ENCODE peak calls at places on chromosomes 16 and 17, in eight cellular contexts. S is trophoblast cell, I is gastrocnemius medialis, R is upper lobe of right lung, Q is transverse colon, J is mesenchymal stem cell, U is A549, M is adrenal gland. K is an unnamed sample. For H3K4me1, the result is how much of the 10 kb centered on the place peaks cover.

GRCh38 chr17:21301593-21302550 is 17.4 kb downstream of the MAP2K3 start:
- DNase-seq in S (no peak), I (no peak), R (peak), Q (no peak), J (no peak), U (no peak), M (no peak), K (no peak)

GRCh38 chr16:68400083-68400923 is 48.0 kb downstream of the SMPD3 start:
- DNase-seq in S (no peak), I (no peak), R (no peak), Q (no peak), J (no peak), U (no peak), M (no peak), K (no peak)

GRCh38 chr16:2156025-2156848 is 655 bp downstream of the TRAF7 start:
- DNase-seq in S (no peak), I (no peak), R (no peak), Q (no peak), J (peak), U (no peak), M (no peak), K (no peak)

GRCh38 chr17:57599271-57600045 is 145.6 kb downstream of the CCDC182 start:
- DNase-seq in S (no peak), I (no peak), R (peak), Q (no peak), J (no peak), U (no peak), M (no peak), K (no peak)

GRCh38 chr16:15585956-15586355 is 57.0 kb downstream of the MARF1 start:
- DNase-seq in S (no peak), I (no peak), R (no peak), Q (no peak), J (no peak), U (no peak), M (no peak), K (no peak)

GRCh38 chr16:30956601-30957455 is 726 bp upstream of the SETD1A start:
- DNase-seq in S (peak), I (peak), R (peak), Q (peak), J (peak), U (peak), M (peak), K (no peak)

GRCh38 chr16:2775317-2775716 is 1.8 kb downstream of the ELOB start:
- DNase-seq in S (no peak), I (no peak), R (peak), Q (no peak), J (no peak), U (no peak), M (no peak), K (no peak)

GRCh38 chr17:15112881-15113617 is 152.1 kb downstream of the PMP22 start:
- DNase-seq in S (no peak), I (no peak), R (no peak), Q (no peak), J (no peak), U (no peak), M (no peak), K (no peak)

GRCh38 chr17:73552300-73553088 is 91.8 kb downstream of the SDK2 start:
- DNase-seq in S (no peak), I (no peak), R (no peak), Q (no peak), J (no peak), U (no peak), M (no peak), K (no peak)

GRCh38 chr16:51151951-51152663 is 1.0 kb upstream of the SALL1 start:
- DNase-seq in S (no peak), I (no peak), R (no peak), Q (peak), J (peak), U (no peak), M (no peak), K (peak)

GRCh38 chr17:76540381-76541300 is 797 bp downstream of the PRCD start:
- DNase-seq in S (peak), I (peak), R (peak), Q (peak), J (peak), U (peak), M (peak), K (peak)

GRCh38 chr17:21286066-21286770 is 1.7 kb downstream of the MAP2K3 start:
- DNase-seq in S (peak), I (peak), R (peak), Q (peak), J (peak), U (peak), M (peak), K (peak)

GRCh38 chr17:1298616-1299015 is 19.2 kb downstream of the TRARG1 start:
- DNase-seq in S (no peak), I (no peak), R (peak), Q (no peak), J (peak), U (no peak), M (no peak), K (no peak)

GRCh38 chr16:8370374-8371015 is 219.8 kb downstream of the TMEM114 start:
- DNase-seq in S (peak), I (no peak), R (no peak), Q (peak), J (no peak), U (no peak), M (peak), K (peak)

GRCh38 chr17:76371656-76372628 is 12.5 kb upstream of the SPHK1 start:
- DNase-seq in S (peak), I (no peak), R (no peak), Q (no peak), J (peak), U (no peak), M (no peak), K (peak)

GRCh38 chr17:30235386-30236296 is at the start of gene SLC6A4:
- DNase-seq in S (peak), I (no peak), R (no peak), Q (no peak), J (peak), U (peak), M (no peak), K (no peak)

DNA sequence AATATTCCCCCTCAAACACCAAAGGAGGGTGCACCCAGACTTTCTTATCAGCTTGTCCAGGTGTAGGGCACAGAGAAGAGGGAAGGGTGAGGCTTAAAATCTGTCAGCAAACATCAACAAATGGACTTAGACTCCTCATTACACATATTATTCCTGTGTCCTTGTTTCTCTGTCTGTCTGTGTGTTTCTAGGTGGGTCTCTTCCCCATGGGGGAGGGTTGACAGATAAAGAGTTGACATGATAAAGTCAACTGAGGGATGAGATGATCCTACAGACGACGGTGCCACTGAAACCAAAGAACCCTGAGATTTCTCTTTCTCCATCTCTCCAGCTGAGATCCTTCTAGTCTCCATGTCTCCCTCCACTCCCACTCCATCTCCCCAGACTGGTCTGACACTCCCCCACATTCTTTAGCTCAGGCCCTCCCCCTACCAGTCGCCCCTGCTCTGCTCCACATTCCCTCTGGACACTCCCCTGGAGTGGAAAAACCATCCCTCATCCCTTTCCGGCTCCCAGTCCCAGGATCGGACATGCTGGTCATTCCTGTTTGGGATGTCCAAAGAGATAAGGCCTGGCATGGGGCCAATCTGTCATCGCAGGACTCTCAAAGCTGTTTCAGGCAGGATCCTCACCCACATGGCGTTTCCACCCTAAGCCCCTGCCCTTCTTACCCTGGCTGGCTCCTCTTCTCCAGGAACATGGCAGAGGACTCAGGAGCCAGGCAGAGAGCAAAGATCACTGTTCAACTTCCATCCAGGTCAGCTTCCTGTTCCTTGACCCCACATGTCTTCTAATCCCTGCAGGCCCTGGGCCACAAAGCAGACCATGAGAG is 2.9 kb upstream of the ITGA3 start:
- DNase-seq in S (peak), I (no peak), R (no peak), Q (no peak), J (peak), U (no peak), M (peak), K (peak)
- H3K4me1 ChIP-seq in S (under half), I (under half), R (under half), Q (under half), J (under half), U (half or more), M (under half), K (half or more)

DNA sequence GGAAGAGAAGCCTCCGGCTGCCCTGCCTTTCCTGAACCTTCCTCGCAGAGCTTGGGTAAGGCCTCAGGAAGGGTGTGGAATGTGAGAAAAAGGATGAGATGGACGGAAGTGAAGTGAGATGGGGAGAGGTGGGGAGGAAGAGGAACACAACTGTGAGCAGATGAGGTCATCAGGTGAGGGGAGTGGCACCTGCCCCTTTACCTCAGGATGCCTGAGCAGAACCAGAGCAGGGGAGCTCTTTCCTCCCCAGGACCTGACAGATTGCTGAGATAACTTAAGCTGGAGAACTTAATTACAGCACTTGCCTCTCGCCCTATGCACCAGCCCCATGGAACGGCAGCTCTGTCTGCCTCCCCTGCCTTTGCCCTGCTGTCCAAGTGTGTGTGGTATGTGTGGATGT is 29.8 kb downstream of the TMEM132E start:
- DNase-seq in S (no peak), I (no peak), R (no peak), Q (no peak), J (no peak), U (no peak), M (no peak), K (no peak)
- H3K4me1 ChIP-seq in S (under half), I (under half), R (under half), Q (under half), J (under half), U (under half), M (under half), K (under half)

GRCh38 chr16:11596572-11597226 is 10.0 kb upstream of the LITAF start:
- DNase-seq in S (peak), I (no peak), R (no peak), Q (no peak), J (no peak), U (no peak), M (no peak), K (no peak)
- H3K4me1 ChIP-seq in S (under half), I (under half), R (under half), Q (under half), J (under half), U (under half), M (under half), K (under half)

DNA sequence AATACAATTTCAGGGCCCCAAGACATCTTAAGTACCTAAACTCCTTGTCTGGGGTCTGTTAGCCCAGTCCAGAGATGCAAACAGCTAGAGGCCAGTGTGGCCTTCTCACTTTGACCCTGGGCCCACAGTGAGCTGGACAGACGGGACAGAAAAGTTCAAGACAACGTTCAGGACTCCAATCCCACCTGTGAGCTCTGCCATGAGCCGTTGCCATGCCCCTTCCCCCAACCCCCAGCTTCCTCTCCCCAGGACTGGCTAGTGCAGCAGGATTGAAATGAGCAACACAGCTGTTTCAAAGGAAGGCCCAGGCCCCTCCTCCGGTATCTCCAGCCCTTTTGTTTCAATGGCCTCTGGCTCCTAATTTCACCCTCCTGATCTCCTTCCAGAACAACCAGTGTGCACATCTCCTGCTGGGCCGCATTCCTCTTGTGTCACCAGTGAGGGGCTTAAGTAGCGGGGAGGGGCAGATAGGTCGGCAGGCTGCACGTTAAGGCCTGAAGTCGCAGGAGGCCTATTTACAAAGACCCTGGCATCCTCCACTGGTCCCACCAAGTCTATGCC is 11.3 kb downstream of the AXIN2 start:
- DNase-seq in S (no peak), I (no peak), R (no peak), Q (no peak), J (no peak), U (no peak), M (no peak), K (no peak)
- H3K4me1 ChIP-seq in S (under half), I (under half), R (half or more), Q (under half), J (under half), U (under half), M (half or more), K (under half)

GRCh38 chr16:85090873-85091521 is 21.3 kb downstream of the CIBAR2 start:
- DNase-seq in S (no peak), I (no peak), R (no peak), Q (peak), J (peak), U (no peak), M (peak), K (no peak)
- H3K4me1 ChIP-seq in S (under half), I (under half), R (under half), Q (under half), J (under half), U (under half), M (under half), K (under half)

DNA sequence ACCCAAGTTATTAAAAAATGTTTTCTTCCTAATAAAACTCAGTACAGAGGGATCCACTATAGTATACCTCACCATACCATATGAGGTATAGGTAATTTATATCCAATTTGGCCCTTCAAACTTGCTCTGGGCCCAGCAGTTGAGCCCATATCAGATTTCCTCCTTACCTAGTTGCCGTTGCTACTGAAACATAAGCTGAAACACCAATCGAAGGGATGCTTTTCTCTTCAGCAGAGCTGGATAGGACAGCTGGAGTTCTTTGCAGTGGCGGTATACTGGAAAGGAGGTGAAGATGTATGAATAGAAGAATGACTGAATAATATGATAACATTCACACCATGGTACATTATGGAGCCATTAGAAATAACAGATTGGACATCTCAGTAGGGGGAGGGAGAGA is 42.7 kb downstream of the TNRC6C start:
- DNase-seq in S (no peak), I (no peak), R (no peak), Q (no peak), J (no peak), U (no peak), M (no peak), K (no peak)
- H3K4me1 ChIP-seq in S (under half), I (under half), R (under half), Q (under half), J (under half), U (under half), M (under half), K (under half)

DNA sequence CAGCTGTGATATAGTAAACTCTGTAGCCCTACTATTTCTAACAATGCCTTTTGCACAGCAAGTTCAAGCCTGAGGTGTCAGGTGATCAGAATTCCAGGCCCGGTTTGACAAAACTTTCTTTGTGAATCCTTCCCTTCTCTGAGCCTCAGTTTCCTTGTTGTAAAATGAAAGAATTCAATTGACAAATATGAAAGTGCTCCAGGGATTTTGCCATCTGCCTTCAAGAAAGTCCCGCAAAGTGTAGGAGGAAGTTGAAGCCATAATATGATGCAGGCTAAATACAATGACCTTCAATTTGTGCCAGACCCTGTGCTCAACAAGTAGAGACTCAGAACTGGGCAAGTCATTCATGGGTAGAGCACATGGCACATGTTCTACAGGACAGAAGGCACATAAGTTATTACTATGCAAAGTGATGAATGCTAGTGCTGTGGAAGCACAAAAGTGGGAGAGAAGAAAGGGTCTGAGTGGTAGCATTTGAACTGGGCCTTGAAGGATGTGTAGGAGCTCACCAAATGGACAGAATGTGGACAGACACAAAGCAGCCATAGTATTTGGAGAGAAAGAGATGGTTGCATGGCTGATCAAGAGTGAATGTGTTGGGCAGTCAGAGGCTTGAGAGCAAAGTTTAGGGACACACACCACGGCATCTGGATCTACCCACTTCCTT is 2.3 kb upstream of the SCIMP start:
- DNase-seq in S (no peak), I (no peak), R (no peak), Q (no peak), J (no peak), U (no peak), M (no peak), K (no peak)
- H3K4me1 ChIP-seq in S (under half), I (under half), R (under half), Q (under half), J (under half), U (under half), M (under half), K (under half)

DNA sequence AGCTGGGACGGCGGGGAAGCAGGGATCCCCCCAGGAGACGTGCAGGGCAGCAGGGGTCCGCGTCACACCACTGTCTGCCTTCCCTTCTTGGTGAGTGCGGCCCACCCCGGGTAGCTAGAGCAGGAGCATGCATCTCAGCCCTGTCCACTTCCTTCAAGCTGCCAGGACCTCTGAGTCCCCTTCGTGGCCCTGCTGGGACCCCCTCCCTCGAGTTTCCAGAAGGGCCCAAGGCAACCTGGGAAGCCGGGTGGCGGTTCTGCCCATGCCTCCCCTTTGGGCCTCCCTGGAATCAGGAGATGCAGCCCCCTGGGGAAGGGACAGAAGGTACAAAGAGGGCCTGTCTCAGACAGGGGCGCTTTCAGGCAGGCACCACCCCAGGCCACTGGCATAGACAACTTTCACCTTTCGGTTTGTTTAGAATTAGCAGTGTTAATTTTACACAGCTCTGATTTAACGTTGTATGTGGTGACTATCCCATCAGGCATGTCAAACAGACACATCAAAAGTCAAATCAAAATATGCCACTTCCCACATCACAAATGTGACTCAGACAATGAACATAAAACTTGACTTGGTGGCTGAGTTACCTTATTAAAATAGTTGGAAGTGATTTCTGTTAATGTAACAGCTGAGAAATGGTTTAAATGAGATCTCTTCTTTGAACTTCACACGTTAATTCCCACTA is 94.5 kb upstream of the METRNL start:
- DNase-seq in S (no peak), I (no peak), R (peak), Q (no peak), J (no peak), U (no peak), M (no peak), K (no peak)
- H3K4me1 ChIP-seq in S (under half), I (under half), R (under half), Q (under half), J (under half), U (under half), M (under half), K (under half)

DNA sequence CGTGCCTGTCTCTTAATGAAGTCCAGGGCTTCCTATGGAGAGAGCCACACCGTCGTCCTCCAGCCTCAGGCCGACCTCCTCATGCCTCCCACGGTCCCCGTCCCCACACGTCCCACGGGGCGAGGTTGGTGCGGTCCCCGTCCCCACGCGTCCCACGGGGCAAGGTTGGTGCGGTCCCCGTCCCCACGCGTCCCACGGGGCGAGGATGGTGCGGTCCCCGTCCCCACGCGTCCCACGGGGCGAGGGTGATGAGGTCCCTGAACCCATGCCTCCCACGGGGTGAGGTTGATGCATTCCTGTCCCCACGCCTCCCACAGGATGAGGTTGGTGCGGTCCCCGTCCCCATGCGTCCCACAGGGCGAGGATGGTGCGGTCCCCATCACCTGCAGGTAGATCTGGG is 20.9 kb downstream of the GALNS start:
- DNase-seq in S (no peak), I (no peak), R (no peak), Q (no peak), J (no peak), U (no peak), M (no peak), K (no peak)
- H3K4me1 ChIP-seq in S (under half), I (under half), R (under half), Q (under half), J (under half), U (under half), M (under half), K (under half)